ENCODE peak calls at places on chromosomes 3 and 15, in nine cellular contexts. T, Z, B, V, N, W, S, L and G are unnamed samples.

GRCh38 chr15:69524850-69525249 is 72.2 kb downstream of the RPLP1 start:
- DNase-seq in S (no peak), T (no peak), B (no peak), L (no peak), Z (no peak), W (peak), N (no peak), V (no peak), G (no peak)

GRCh38 chr3:150135321-150135721 is 164.6 kb upstream of the PFN2 start:
- DNase-seq in Z (no peak), N (no peak), B (no peak), W (no peak), S (no peak), T (no peak), L (peak), V (no peak), G (no peak)

GRCh38 chr15:89401636-89402252 is 67.1 kb upstream of the POLG start:
- DNase-seq in W (no peak), V (no peak), S (no peak), Z (no peak), N (no peak), L (no peak), B (no peak), T (no peak), G (peak)

GRCh38 chr3:111541391-111541790 is 606 bp upstream of the CD96 start:
- DNase-seq in B (no peak), W (no peak), Z (no peak), L (no peak), V (no peak), S (no peak), N (no peak), T (no peak), G (no peak)

GRCh38 chr15:57505949-57506391 is 85.7 kb upstream of the MYZAP start:
- DNase-seq in S (no peak), W (peak), Z (no peak), V (peak), L (peak), T (peak), N (no peak), B (no peak), G (peak)

GRCh38 chr15:64749999-64750657 is 25.3 kb downstream of the RBPMS2 start:
- DNase-seq in V (no peak), W (peak), B (no peak), Z (no peak), S (no peak), L (peak), T (no peak), N (no peak), G (peak)

GRCh38 chr3:112676659-112677234 is 35.8 kb upstream of the CCDC80 start:
- DNase-seq in V (peak), T (no peak), B (peak), S (peak), L (no peak), W (peak), N (peak), Z (no peak), G (peak)

GRCh38 chr15:29312387-29312786 is 42.8 kb upstream of the NSMCE3 start:
- DNase-seq in S (no peak), Z (no peak), B (no peak), V (no peak), N (no peak), T (no peak), L (no peak), W (no peak), G (no peak)

GRCh38 chr3:8197384-8197783 is 304.2 kb upstream of the LMCD1 start:
- DNase-seq in S (no peak), B (no peak), W (no peak), V (no peak), Z (no peak), L (no peak), T (no peak), N (no peak), G (no peak)

GRCh38 chr3:4271834-4272233 is 31.3 kb upstream of the SETMAR start:
- DNase-seq in B (peak), L (peak), N (no peak), S (peak), T (no peak), V (no peak), Z (no peak), W (no peak), G (peak)

GRCh38 chr15:99250001-99250400 is 620 bp upstream of the TTC23 start:
- DNase-seq in Z (no peak), T (no peak), W (no peak), N (no peak), V (no peak), S (no peak), L (no peak), B (no peak), G (no peak)

GRCh38 chr3:36524560-36524959 is 144.3 kb downstream of the STAC start:
- DNase-seq in N (no peak), S (no peak), W (no peak), L (no peak), V (no peak), B (no peak), T (no peak), Z (no peak), G (no peak)

GRCh38 chr3:152205097-152205593 is 63.6 kb upstream of the MBNL1 start:
- DNase-seq in Z (no peak), S (no peak), L (no peak), N (no peak), V (no peak), W (no peak), T (no peak), B (no peak), G (no peak)

GRCh38 chr3:98343647-98344507 is 9.8 kb upstream of the OR5K4 start:
- DNase-seq in V (no peak), Z (no peak), S (peak), N (no peak), B (peak), T (peak), L (peak), W (no peak), G (peak)

GRCh38 chr3:65810277-65810676 is 228.4 kb downstream of the MAGI1 start:
- DNase-seq in S (no peak), V (no peak), B (no peak), W (no peak), N (no peak), T (no peak), L (no peak), Z (no peak), G (no peak)

GRCh38 chr15:99282129-99282528 is 30.8 kb downstream of the LRRC28 start:
- DNase-seq in N (no peak), B (no peak), W (no peak), V (no peak), S (no peak), L (no peak), Z (no peak), T (no peak), G (no peak)

GRCh38 chr3:123099331-123100191 is 32.7 kb downstream of the PDIA5 start:
- DNase-seq in W (peak), V (no peak), B (no peak), N (no peak), S (no peak), T (no peak), Z (no peak), L (no peak), G (no peak)